ENCODE peak calls at places on chromosomes 11 and 22, in six cellular contexts. U, V, H, J, Q and T are unnamed samples.

GRCh38 chr11:111541209-111542061 is 915 bp downstream of the LAYN start:
- DNase-seq in U (no peak), V (no peak), H (peak; percentile 56), J (no peak), Q (peak; percentile 62), T (peak; percentile 61)

GRCh38 chr11:67638535-67639437 is 777 bp downstream of the TBX10 start:
- DNase-seq in U (no peak), V (no peak), H (no peak), J (no peak), Q (no peak), T (no peak)

GRCh38 chr11:121318848-121319834 is 26.6 kb downstream of the SC5D start:
- DNase-seq in U (no peak), V (peak; percentile 26), H (peak; percentile 29), J (no peak), Q (no peak), T (peak; percentile 7)

GRCh38 chr11:70628881-70629844 is 230.8 kb downstream of the CTTN start:
- DNase-seq in U (no peak), V (no peak), H (no peak), J (peak; percentile 52), Q (no peak), T (peak; percentile 18)

GRCh38 chr22:43736651-43737050 is 75.5 kb downstream of the EFCAB6 start:
- DNase-seq in U (no peak), V (no peak), H (no peak), J (no peak), Q (no peak), T (no peak)

GRCh38 chr11:94504689-94505293 is 7.5 kb upstream of the C11orf97 start:
- DNase-seq in U (no peak), V (peak; percentile 42), H (no peak), J (no peak), Q (no peak), T (no peak)

GRCh38 chr11:60767388-60767811 is 10.7 kb downstream of the MS4A15 start:
- DNase-seq in U (peak; percentile 25), V (peak; percentile 21), H (no peak), J (no peak), Q (no peak), T (no peak)

GRCh38 chr11:117391181-117391580 is 63.5 kb downstream of the CEP164 start:
- DNase-seq in U (no peak), V (no peak), H (no peak), J (no peak), Q (no peak), T (no peak)

GRCh38 chr11:93573184-93573583 is 30.0 kb upstream of the SMCO4 start:
- DNase-seq in U (no peak), V (peak; percentile 16), H (no peak), J (no peak), Q (no peak), T (no peak)

GRCh38 chr11:13216019-13217006 is 61.3 kb upstream of the BMAL1 start:
- DNase-seq in U (no peak), V (peak; percentile 90), H (peak; percentile 78), J (no peak), Q (no peak), T (no peak)

GRCh38 chr11:36510567-36511020 is 522 bp upstream of the TRAF6 start:
- DNase-seq in U (no peak), V (no peak), H (no peak), J (no peak), Q (no peak), T (no peak)

GRCh38 chr22:37266581-37267127 is 15.7 kb upstream of the CYTH4 start:
- DNase-seq in U (no peak), V (no peak), H (no peak), J (no peak), Q (no peak), T (no peak)

GRCh38 chr11:78902771-78903507 is 328.3 kb upstream of the NARS2 start:
- DNase-seq in U (no peak), V (peak; percentile 17), H (no peak), J (no peak), Q (no peak), T (no peak)

GRCh38 chr11:79198898-79199250 is 242.0 kb downstream of the TENM4 start:
- DNase-seq in U (no peak), V (no peak), H (peak; percentile 23), J (no peak), Q (no peak), T (peak; percentile 39)

GRCh38 chr11:92211576-92212167 is 12.9 kb upstream of the FAT3 start:
- DNase-seq in U (no peak), V (peak; percentile 59), H (no peak), J (no peak), Q (no peak), T (no peak)

GRCh38 chr11:9092846-9093778 is 1.7 kb upstream of the SCUBE2 start:
- DNase-seq in U (no peak), V (peak; percentile 18), H (no peak), J (no peak), Q (no peak), T (no peak)

GRCh38 chr22:37416806-37417205 is 10.5 kb downstream of the ELFN2 start:
- DNase-seq in U (no peak), V (no peak), H (no peak), J (no peak), Q (no peak), T (no peak)

GRCh38 chr11:120565436-120566155 is 54.0 kb downstream of the GRIK4 start:
- DNase-seq in U (no peak), V (no peak), H (no peak), J (no peak), Q (no peak), T (no peak)

GRCh38 chr11:133579165-133580031 is 47.1 kb upstream of the OPCML start:
- DNase-seq in U (no peak), V (no peak), H (no peak), J (no peak), Q (no peak), T (no peak)

GRCh38 chr11:65417702-65418430 is 4.7 kb upstream of the NEAT1 start:
- DNase-seq in U (no peak), V (no peak), H (peak; percentile 62), J (no peak), Q (peak; percentile 71), T (peak; percentile 84)

GRCh38 chr11:65414776-65415498 is 7.7 kb upstream of the NEAT1 start:
- DNase-seq in U (no peak), V (no peak), H (no peak), J (no peak), Q (peak; percentile 18), T (no peak)

GRCh38 chr11:65415499-65416340 is 6.9 kb upstream of the NEAT1 start:
- DNase-seq in U (no peak), V (no peak), H (no peak), J (no peak), Q (no peak), T (no peak)

GRCh38 chr11:65417221-65417701 is 5.3 kb upstream of the NEAT1 start:
- DNase-seq in U (no peak), V (no peak), H (peak; percentile 85), J (no peak), Q (peak; percentile 45), T (peak; percentile 42)

GRCh38 chr11:65416341-65417185 is 6.0 kb upstream of the NEAT1 start:
- DNase-seq in U (peak; percentile 68), V (peak; percentile 84), H (peak; percentile 92), J (peak; percentile 89), Q (peak; percentile 93), T (peak; percentile 95)
- TF ChIP-seq POLR2A in U (no peak), V (peak; percentile 28), H (no peak), J (no peak), Q (peak; percentile 57), T (peak; percentile 53)

DNA sequence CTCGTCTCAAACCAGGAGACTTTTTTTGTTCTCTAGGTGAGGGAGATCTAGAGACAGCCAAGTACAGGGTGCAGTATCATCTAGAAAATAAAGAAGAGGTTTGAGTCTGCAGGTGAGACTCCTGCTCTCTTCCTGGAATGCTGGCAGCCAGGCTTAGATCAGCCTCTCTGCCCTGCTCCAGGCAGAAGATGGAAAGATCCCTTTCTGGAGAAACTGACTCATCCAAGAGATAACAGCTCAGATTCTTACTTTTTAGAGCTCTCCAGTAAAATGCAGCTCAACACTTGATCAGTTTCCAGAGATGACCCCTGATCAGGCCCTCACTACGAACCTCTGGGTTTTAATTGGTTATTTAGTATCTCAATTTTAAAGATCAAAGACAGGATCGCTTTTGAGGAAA is 44.6 kb upstream of the EHF start:
- DNase-seq in U (no peak), V (no peak), H (no peak), J (no peak), Q (no peak), T (no peak)
- TF ChIP-seq POLR2A in U (no peak), V (no peak), H (no peak), J (no peak), Q (no peak), T (no peak)

DNA sequence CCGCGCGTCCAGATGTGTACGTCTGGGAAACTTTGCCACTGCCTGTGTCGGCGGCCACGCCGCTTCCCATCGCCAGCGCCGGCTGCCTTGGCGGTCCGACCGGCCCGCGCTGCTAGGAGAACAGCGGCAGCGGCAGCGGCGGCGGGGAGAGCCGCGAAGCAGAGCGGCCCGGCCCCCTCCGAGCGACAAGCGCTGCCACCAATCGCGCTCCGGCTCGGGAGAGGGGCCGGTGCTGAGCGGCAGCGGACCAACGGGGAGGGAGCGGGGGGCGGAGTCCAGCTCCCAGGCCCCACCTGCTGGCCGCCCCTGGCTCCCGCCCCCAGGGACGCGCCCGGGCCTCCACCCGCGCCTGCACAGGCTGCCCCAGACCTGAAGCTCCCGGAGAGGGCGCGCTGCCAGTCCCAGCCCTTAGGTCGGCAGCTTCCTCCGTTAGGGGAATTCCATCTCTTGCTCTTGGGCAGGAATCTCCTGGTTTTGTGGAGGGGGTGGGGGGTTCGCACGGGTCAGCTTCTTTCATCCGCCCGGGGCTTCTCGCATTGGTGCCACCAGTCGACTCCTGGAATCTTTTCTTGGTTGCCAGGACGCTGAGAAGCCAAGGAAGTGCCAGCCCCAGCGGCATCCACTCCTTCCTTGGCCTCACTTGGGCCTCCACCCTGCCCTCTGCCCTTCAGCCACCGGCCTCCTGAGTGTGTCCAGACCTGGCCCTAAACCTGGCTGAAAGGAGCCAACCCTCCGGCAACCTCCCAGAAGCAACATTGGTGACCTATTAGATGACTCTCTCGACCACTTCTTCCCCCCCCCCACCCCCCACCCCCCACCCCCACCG is at the start of gene GALNT18:
- DNase-seq in U (peak; percentile 85), V (peak; percentile 94), H (peak; percentile 92), J (peak; percentile 83), Q (peak; percentile 92), T (peak; percentile 96)
- TF ChIP-seq POLR2A in U (no peak), V (peak; percentile 79), H (peak; percentile 70), J (no peak), Q (peak; percentile 79), T (peak; percentile 69)

GRCh38 chr11:3950996-3951662 is 95.7 kb downstream of the STIM1 start:
- DNase-seq in U (no peak), V (peak; percentile 19), H (no peak), J (no peak), Q (no peak), T (no peak)

GRCh38 chr11:3946445-3947017 is 91.1 kb downstream of the STIM1 start:
- DNase-seq in U (no peak), V (no peak), H (no peak), J (no peak), Q (no peak), T (no peak)

GRCh38 chr11:3944198-3944597 is 88.7 kb downstream of the STIM1 start:
- DNase-seq in U (no peak), V (no peak), H (peak; percentile 28), J (peak; percentile 56), Q (peak; percentile 37), T (peak; percentile 41)

GRCh38 chr11:3949132-3949531 is 93.7 kb downstream of the STIM1 start:
- DNase-seq in U (no peak), V (no peak), H (no peak), J (no peak), Q (no peak), T (no peak)

DNA sequence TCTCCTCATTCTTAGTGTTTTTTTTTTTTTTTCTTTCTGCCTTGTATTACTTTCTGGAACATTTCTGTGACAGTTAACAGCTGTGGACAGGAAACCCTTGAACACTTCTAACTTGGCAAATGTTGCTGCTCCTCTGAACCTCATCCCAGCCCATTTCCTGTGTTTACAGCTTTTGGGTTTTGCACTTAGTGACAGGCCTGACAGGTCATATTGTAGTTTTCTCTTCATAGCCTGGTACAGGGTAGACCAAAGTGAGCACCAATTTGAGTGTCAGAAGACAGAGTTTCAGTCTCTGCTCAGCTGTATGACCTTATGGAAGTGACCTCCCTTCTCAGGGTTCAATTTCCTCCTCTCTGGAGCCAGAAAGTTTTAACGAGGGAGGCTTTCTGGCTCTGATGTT is 91.6 kb downstream of the STIM1 start:
- DNase-seq in U (no peak), V (no peak), H (peak; percentile 31), J (peak; percentile 66), Q (peak; percentile 44), T (peak; percentile 44)
- TF ChIP-seq POLR2A in U (no peak), V (no peak), H (no peak), J (no peak), Q (no peak), T (no peak)